ENCODE peak calls at places on chromosomes 4 and X, in six cellular contexts. One of them, this sample, is unnamed.
A peak's percentile ranks its signal among the peaks of the same experiment; 100 is the strongest.

GRCh38 chr4:25956260-25956659 is 42.2 kb downstream of the SMIM20 start:
- DNase-seq in OCI-LY7: no peak
- DNase-seq in IMR-90: no peak
- DNase-seq in heart left ventricle: no peak
- DNase-seq in aorta: no peak
- DNase-seq in heart right ventricle: no peak
- DNase-seq in this sample: no peak

GRCh38 chrX:72712094-72712755 is 1.9 kb downstream of the PHKA1 start:
- DNase-seq in aorta: no peak
- DNase-seq in heart right ventricle: no peak
- DNase-seq in OCI-LY7: no peak
- DNase-seq in IMR-90: peak; percentile 13
- DNase-seq in heart left ventricle: no peak
- DNase-seq in this sample: no peak

GRCh38 chr4:121758896-121759568 is 5.9 kb downstream of the SMIM43 start:
- DNase-seq in heart right ventricle: no peak
- DNase-seq in aorta: no peak
- DNase-seq in heart left ventricle: no peak
- DNase-seq in IMR-90: peak; percentile 51
- DNase-seq in OCI-LY7: no peak
- DNase-seq in this sample: no peak

GRCh38 chrX:68822641-68823410 is 6.0 kb upstream of the EFNB1 start:
- DNase-seq in aorta: peak; percentile 79
- DNase-seq in OCI-LY7: peak; percentile 25
- DNase-seq in heart right ventricle: no peak
- DNase-seq in heart left ventricle: peak; percentile 62
- DNase-seq in IMR-90: peak; percentile 47
- DNase-seq in this sample: no peak

GRCh38 chr4:119861731-119862130 is 204.9 kb downstream of the MAD2L1 start:
- DNase-seq in IMR-90: no peak
- DNase-seq in OCI-LY7: no peak
- DNase-seq in heart left ventricle: no peak
- DNase-seq in heart right ventricle: no peak
- DNase-seq in aorta: no peak
- DNase-seq in this sample: no peak

GRCh38 chr4:89273741-89274141 is 33.9 kb downstream of the GPRIN3 start:
- DNase-seq in aorta: no peak
- DNase-seq in OCI-LY7: no peak
- DNase-seq in IMR-90: no peak
- DNase-seq in heart left ventricle: no peak
- DNase-seq in heart right ventricle: no peak
- DNase-seq in this sample: no peak

GRCh38 chr4:11470709-11471441 is 42.2 kb upstream of the HS3ST1 start:
- DNase-seq in aorta: no peak
- DNase-seq in IMR-90: no peak
- DNase-seq in heart right ventricle: no peak
- DNase-seq in heart left ventricle: no peak
- DNase-seq in OCI-LY7: no peak
- DNase-seq in this sample: no peak

GRCh38 chr4:10853196-10853595 is 168.6 kb upstream of the CLNK start:
- DNase-seq in IMR-90: no peak
- DNase-seq in heart right ventricle: no peak
- DNase-seq in OCI-LY7: no peak
- DNase-seq in heart left ventricle: no peak
- DNase-seq in aorta: no peak
- DNase-seq in this sample: no peak

GRCh38 chrX:153639177-153640044 is 7.6 kb upstream of the DUSP9 start:
- DNase-seq in aorta: peak; percentile 71
- DNase-seq in IMR-90: no peak
- DNase-seq in heart left ventricle: no peak
- DNase-seq in OCI-LY7: no peak
- DNase-seq in heart right ventricle: no peak
- DNase-seq in this sample: no peak

GRCh38 chr4:73417973-73418372 is 13.9 kb downstream of the ALB start:
- DNase-seq in aorta: no peak
- DNase-seq in heart left ventricle: no peak
- DNase-seq in OCI-LY7: no peak
- DNase-seq in IMR-90: peak; percentile 1
- DNase-seq in heart right ventricle: no peak
- DNase-seq in this sample: no peak

GRCh38 chr4:16231570-16232252 is 5.4 kb upstream of the TAPT1 start:
- DNase-seq in heart left ventricle: no peak
- DNase-seq in heart right ventricle: no peak
- DNase-seq in aorta: no peak
- DNase-seq in OCI-LY7: no peak
- DNase-seq in IMR-90: no peak
- DNase-seq in this sample: no peak

DNA sequence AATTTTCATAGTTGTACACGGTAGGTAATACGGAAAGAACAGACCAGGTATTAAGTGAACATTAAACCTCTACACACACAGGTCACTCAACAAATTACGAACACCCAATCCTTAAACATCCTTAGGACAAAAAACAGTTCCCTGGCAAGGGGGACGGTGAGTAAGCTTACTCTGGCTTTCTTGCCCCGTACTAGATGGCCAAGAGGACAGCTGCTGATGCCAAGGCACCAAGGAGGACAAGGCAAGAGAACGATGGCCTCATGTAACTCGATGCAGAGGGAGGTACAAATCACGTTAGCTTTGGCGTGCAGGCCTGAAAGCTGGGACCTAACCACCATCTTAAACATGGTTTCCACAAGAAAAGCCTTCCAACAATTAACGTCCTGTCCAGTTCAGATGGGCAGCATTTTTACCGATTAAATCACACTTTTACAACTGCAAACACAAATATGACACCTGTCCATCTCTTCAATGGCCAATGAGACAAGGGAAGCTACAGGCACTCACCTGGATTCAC is 23.7 kb downstream of the FAT1 start:
- DNase-seq in IMR-90: no peak
- DNase-seq in OCI-LY7: no peak
- DNase-seq in aorta: no peak
- DNase-seq in heart right ventricle: no peak
- DNase-seq in heart left ventricle: no peak
- DNase-seq in this sample: no peak
- H3K4me1 ChIP-seq in IMR-90: peaks cover 20% of the 10 kb centered on the region
- H3K4me1 ChIP-seq in OCI-LY7: no peaks in the 10 kb centered on the region
- H3K4me1 ChIP-seq in aorta: peaks cover 6% of the 10 kb centered on the region
- H3K4me1 ChIP-seq in heart right ventricle: peaks cover 47% of the 10 kb centered on the region
- H3K4me1 ChIP-seq in heart left ventricle: peaks cover 6% of the 10 kb centered on the region
- H3K4me1 ChIP-seq in this sample: no peaks in the 10 kb centered on the region

GRCh38 chr4:8376361-8377102 is 64.0 kb downstream of the ACOX3 start:
- DNase-seq in OCI-LY7: no peak
- DNase-seq in heart right ventricle: no peak
- DNase-seq in IMR-90: no peak
- DNase-seq in heart left ventricle: peak; percentile 25
- DNase-seq in aorta: peak; percentile 59
- DNase-seq in this sample: no peak

GRCh38 chr4:8373973-8374545 is 66.5 kb downstream of the ACOX3 start:
- DNase-seq in heart right ventricle: no peak
- DNase-seq in OCI-LY7: no peak
- DNase-seq in aorta: peak; percentile 73
- DNase-seq in IMR-90: no peak
- DNase-seq in heart left ventricle: peak; percentile 19
- DNase-seq in this sample: no peak

GRCh38 chr4:8377103-8378075 is 63.1 kb downstream of the ACOX3 start:
- DNase-seq in heart left ventricle: peak; percentile 21
- DNase-seq in IMR-90: no peak
- DNase-seq in OCI-LY7: no peak
- DNase-seq in aorta: peak; percentile 69
- DNase-seq in heart right ventricle: no peak
- DNase-seq in this sample: no peak

GRCh38 chr4:8373270-8373972 is 67.1 kb downstream of the ACOX3 start:
- DNase-seq in aorta: peak; percentile 53
- DNase-seq in IMR-90: no peak
- DNase-seq in OCI-LY7: no peak
- DNase-seq in heart left ventricle: peak; percentile 26
- DNase-seq in heart right ventricle: no peak
- DNase-seq in this sample: no peak

GRCh38 chr4:8374851-8375649 is 65.5 kb downstream of the ACOX3 start:
- DNase-seq in IMR-90: no peak
- DNase-seq in OCI-LY7: no peak
- DNase-seq in heart right ventricle: no peak
- DNase-seq in aorta: peak; percentile 75
- DNase-seq in heart left ventricle: peak; percentile 21
- DNase-seq in this sample: no peak
- H3K4me1 ChIP-seq in IMR-90: no peaks in the 10 kb centered on the region
- H3K4me1 ChIP-seq in OCI-LY7: no peaks in the 10 kb centered on the region
- H3K4me1 ChIP-seq in heart right ventricle: peaks cover 4% of the 10 kb centered on the region
- H3K4me1 ChIP-seq in aorta: no peaks in the 10 kb centered on the region
- H3K4me1 ChIP-seq in heart left ventricle: no peaks in the 10 kb centered on the region
- H3K4me1 ChIP-seq in this sample: no peaks in the 10 kb centered on the region

GRCh38 chr4:101155859-101156430 is 191.4 kb downstream of the PPP3CA start:
- DNase-seq in aorta: no peak
- DNase-seq in heart right ventricle: no peak
- DNase-seq in heart left ventricle: no peak
- DNase-seq in IMR-90: no peak
- DNase-seq in OCI-LY7: no peak
- DNase-seq in this sample: no peak
- H3K4me1 ChIP-seq in aorta: peaks cover 2% of the 10 kb centered on the region
- H3K4me1 ChIP-seq in heart right ventricle: no peaks in the 10 kb centered on the region
- H3K4me1 ChIP-seq in heart left ventricle: no peaks in the 10 kb centered on the region
- H3K4me1 ChIP-seq in IMR-90: peaks cover 12% of the 10 kb centered on the region
- H3K4me1 ChIP-seq in OCI-LY7: peaks cover 21% of the 10 kb centered on the region
- H3K4me1 ChIP-seq in this sample: peaks cover 5% of the 10 kb centered on the region

GRCh38 chr4:2261110-2261852 is 628 bp downstream of the MXD4 start:
- DNase-seq in heart right ventricle: peak; percentile 43
- DNase-seq in aorta: peak; percentile 89
- DNase-seq in IMR-90: peak; percentile 34
- DNase-seq in heart left ventricle: peak; percentile 67
- DNase-seq in OCI-LY7: peak; percentile 38
- DNase-seq in this sample: peak; percentile 60

GRCh38 chr4:2259036-2259540 is 2.8 kb downstream of the MXD4 start:
- DNase-seq in OCI-LY7: no peak
- DNase-seq in aorta: peak; percentile 69
- DNase-seq in heart left ventricle: peak; percentile 32
- DNase-seq in IMR-90: no peak
- DNase-seq in heart right ventricle: no peak
- DNase-seq in this sample: no peak

GRCh38 chr4:2259541-2260267 is 2.2 kb downstream of the MXD4 start:
- DNase-seq in heart right ventricle: peak; percentile 4
- DNase-seq in IMR-90: no peak
- DNase-seq in OCI-LY7: no peak
- DNase-seq in aorta: peak; percentile 66
- DNase-seq in heart left ventricle: no peak
- DNase-seq in this sample: no peak

GRCh38 chr4:2261853-2262144 is at the start of gene MXD4:
- DNase-seq in IMR-90: no peak
- DNase-seq in OCI-LY7: no peak
- DNase-seq in aorta: no peak
- DNase-seq in heart left ventricle: no peak
- DNase-seq in heart right ventricle: no peak
- DNase-seq in this sample: no peak

DNA sequence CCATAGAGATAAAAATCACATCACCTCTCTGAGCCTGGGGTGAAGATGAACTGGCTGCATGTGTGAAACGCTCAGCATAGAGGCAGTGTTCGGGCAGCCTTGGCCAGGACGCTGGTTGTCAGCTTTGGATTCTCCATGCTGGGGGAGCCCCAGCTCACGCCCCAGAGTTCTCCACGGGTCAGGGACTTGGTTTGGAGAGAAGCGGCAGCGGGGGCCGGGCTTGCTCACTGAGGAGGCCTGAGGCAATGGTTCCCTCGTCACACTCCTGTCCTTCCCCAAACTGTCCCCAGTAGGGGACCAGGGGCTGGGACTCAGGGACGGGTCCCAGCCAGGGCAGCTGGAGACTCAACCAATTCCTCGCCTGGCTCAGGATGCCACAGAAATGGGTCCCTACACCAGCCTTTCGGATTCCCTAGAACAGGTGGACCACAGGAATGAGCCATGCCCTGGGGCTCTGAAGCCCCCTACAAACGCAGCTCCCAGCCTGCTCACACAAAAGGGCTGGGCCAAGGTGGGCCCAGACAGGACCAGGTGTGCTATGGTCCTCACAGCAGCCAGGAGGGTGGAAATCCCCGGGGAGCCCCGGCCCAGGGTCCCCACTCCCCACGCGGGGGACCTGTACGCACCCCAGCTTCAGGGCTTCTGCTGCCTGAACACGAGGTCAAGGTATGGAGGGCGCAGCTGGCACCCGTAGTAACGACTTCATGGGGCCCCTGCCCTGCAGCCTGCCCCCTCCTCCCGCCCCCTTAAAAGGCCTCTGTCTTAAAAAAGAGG is 1.4 kb downstream of the MXD4 start:
- DNase-seq in aorta: peak; percentile 78
- DNase-seq in heart left ventricle: peak; percentile 29
- DNase-seq in heart right ventricle: peak; percentile 15
- DNase-seq in OCI-LY7: no peak
- DNase-seq in IMR-90: no peak
- DNase-seq in this sample: no peak
- H3K4me1 ChIP-seq in aorta: no peaks in the 10 kb centered on the region
- H3K4me1 ChIP-seq in heart left ventricle: peaks cover 21% of the 10 kb centered on the region
- H3K4me1 ChIP-seq in heart right ventricle: peaks cover 60% of the 10 kb centered on the region
- H3K4me1 ChIP-seq in OCI-LY7: peaks cover 20% of the 10 kb centered on the region
- H3K4me1 ChIP-seq in IMR-90: peaks cover 6% of the 10 kb centered on the region
- H3K4me1 ChIP-seq in this sample: peaks cover 31% of the 10 kb centered on the region

This sample was measured in CD4-positive, CD25-positive, alpha-beta regulatory T cell.